ENCODE peak calls at places on chromosomes 16 and 17, in four cellular contexts. One of them, this sample, is unnamed.

GRCh38 chr17:21242780-21243515 is 10.3 kb downstream of the NATD1 start:
- DNase-seq in K562: no peak
- DNase-seq in SK-N-SH: no peak
- DNase-seq in H1: no peak
- DNase-seq in this sample: no peak

GRCh38 chr17:81583589-81584337 is 31.6 kb upstream of the FAAP100 start:
- DNase-seq in K562: no peak
- DNase-seq in H1: no peak
- DNase-seq in SK-N-SH: no peak
- DNase-seq in this sample: no peak

GRCh38 chr17:22692066-22692800 is 999.9 kb downstream of the KCNJ18 start:
- DNase-seq in H1: no peak
- DNase-seq in K562: no peak
- DNase-seq in SK-N-SH: no peak
- DNase-seq in this sample: no peak

GRCh38 chr17:80247561-80247960 is 13.1 kb upstream of the RNF213 start:
- DNase-seq in K562: no peak
- DNase-seq in SK-N-SH: peak
- DNase-seq in H1: no peak
- DNase-seq in this sample: no peak

GRCh38 chr17:9062399-9062902 is 41.1 kb downstream of the NTN1 start:
- DNase-seq in SK-N-SH: no peak
- DNase-seq in K562: no peak
- DNase-seq in H1: no peak
- DNase-seq in this sample: no peak

GRCh38 chr17:62652251-62653001 is 25.0 kb downstream of the MRC2 start:
- DNase-seq in K562: no peak
- DNase-seq in SK-N-SH: peak
- DNase-seq in H1: peak
- DNase-seq in this sample: peak

GRCh38 chr17:36947922-36948716 is 635 bp upstream of the AATF start:
- DNase-seq in SK-N-SH: no peak
- DNase-seq in K562: no peak
- DNase-seq in H1: no peak
- DNase-seq in this sample: no peak

GRCh38 chr16:74811911-74812310 is 37.3 kb upstream of the FA2H start:
- DNase-seq in K562: no peak
- DNase-seq in SK-N-SH: no peak
- DNase-seq in H1: no peak
- DNase-seq in this sample: no peak

GRCh38 chr16:58196898-58197313 is 1.0 kb downstream of the CSNK2A2 start:
- DNase-seq in H1: no peak
- DNase-seq in SK-N-SH: peak
- DNase-seq in K562: no peak
- DNase-seq in this sample: no peak

GRCh38 chr17:49362723-49363117 is 670 bp upstream of the ZNF652 start:
- DNase-seq in SK-N-SH: no peak
- DNase-seq in K562: no peak
- DNase-seq in H1: no peak
- DNase-seq in this sample: no peak

GRCh38 chr17:73455050-73455687 is 143.4 kb upstream of the CDC42EP4 start:
- DNase-seq in H1: no peak
- DNase-seq in K562: no peak
- DNase-seq in SK-N-SH: peak
- DNase-seq in this sample: no peak

GRCh38 chr17:40451420-40451819 is 8.2 kb downstream of the IGFBP4 start:
- DNase-seq in SK-N-SH: peak
- DNase-seq in H1: no peak
- DNase-seq in K562: no peak
- DNase-seq in this sample: no peak

GRCh38 chr17:60089097-60089844 is 10.6 kb upstream of the HEATR6 start:
- DNase-seq in K562: peak
- DNase-seq in SK-N-SH: no peak
- DNase-seq in H1: no peak
- DNase-seq in this sample: no peak

GRCh38 chr17:35243459-35244204 is 760 bp downstream of the SLFN5 start:
- DNase-seq in H1: peak
- DNase-seq in SK-N-SH: peak
- DNase-seq in K562: no peak
- DNase-seq in this sample: peak

GRCh38 chr16:180101-180920 is at the start of gene HBQ1:
- DNase-seq in SK-N-SH: peak
- DNase-seq in H1: peak
- DNase-seq in K562: peak
- DNase-seq in this sample: peak

GRCh38 chr17:67262420-67262819 is 17.4 kb upstream of the HELZ start:
- DNase-seq in K562: no peak
- DNase-seq in SK-N-SH: no peak
- DNase-seq in H1: no peak
- DNase-seq in this sample: no peak

GRCh38 chr17:41627316-41628072 is 3.1 kb upstream of the KRT17 start:
- DNase-seq in SK-N-SH: no peak
- DNase-seq in H1: no peak
- DNase-seq in K562: no peak
- DNase-seq in this sample: no peak

GRCh38 chr16:69865701-69866100 is 85.4 kb upstream of the CLEC18A start:
- DNase-seq in H1: no peak
- DNase-seq in K562: peak
- DNase-seq in SK-N-SH: no peak
- DNase-seq in this sample: no peak

GRCh38 chr16:57952909-57953308 is 18.0 kb downstream of the CNGB1 start:
- DNase-seq in K562: no peak
- DNase-seq in H1: no peak
- DNase-seq in SK-N-SH: no peak
- DNase-seq in this sample: no peak

GRCh38 chr16:72400257-72401078 is 228.5 kb upstream of the PMFBP1 start:
- DNase-seq in SK-N-SH: peak
- DNase-seq in K562: peak
- DNase-seq in H1: peak
- DNase-seq in this sample: peak

GRCh38 chr16:35207059-35207999 is 1747.9 kb downstream of the TP53TG3F start:
- DNase-seq in K562: peak
- DNase-seq in SK-N-SH: peak
- DNase-seq in H1: no peak
- DNase-seq in this sample: no peak

GRCh38 chr16:85387171-85387507 is 226.0 kb upstream of the GSE1 start:
- DNase-seq in K562: no peak
- DNase-seq in H1: peak
- DNase-seq in SK-N-SH: no peak
- DNase-seq in this sample: peak

GRCh38 chr16:9906218-9906617 is 276.0 kb downstream of the GRIN2A start:
- DNase-seq in H1: no peak
- DNase-seq in SK-N-SH: no peak
- DNase-seq in K562: no peak
- DNase-seq in this sample: no peak

GRCh38 chr17:50440172-50440837 is 14.3 kb downstream of the ACSF2 start:
- DNase-seq in H1: no peak
- DNase-seq in SK-N-SH: no peak
- DNase-seq in K562: no peak
- DNase-seq in this sample: no peak

GRCh38 chr16:28283798-28284577 is 8.3 kb upstream of the SBK1 start:
- DNase-seq in SK-N-SH: peak
- DNase-seq in K562: no peak
- DNase-seq in H1: no peak
- DNase-seq in this sample: peak
- TF ChIP-seq USF2 in SK-N-SH: no peak
- TF ChIP-seq USF2 in K562: no peak
- TF ChIP-seq USF2 in H1: no peak
- TF ChIP-seq USF2 in this sample: no peak

DNA sequence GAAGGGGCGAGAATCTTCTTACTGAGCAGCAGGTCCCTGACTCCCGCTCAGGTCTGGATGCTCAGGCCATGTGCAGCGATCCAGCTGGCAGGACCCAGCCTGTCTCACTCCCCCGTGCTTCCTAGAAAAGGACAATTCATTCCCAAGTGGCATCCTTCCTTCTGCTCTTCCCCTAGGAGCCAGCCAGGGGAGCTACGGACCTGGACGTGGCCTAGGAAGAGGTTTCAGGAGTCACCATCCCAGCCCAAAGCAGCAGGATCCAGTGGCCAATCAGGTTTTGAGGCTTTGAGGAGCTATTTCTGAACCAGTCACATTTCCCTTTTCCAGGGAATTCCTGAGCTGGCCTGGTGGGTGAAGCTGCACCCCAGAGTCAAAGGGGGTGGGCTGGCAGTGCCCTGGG is 7.8 kb upstream of the CD79B start:
- DNase-seq in H1: no peak
- DNase-seq in SK-N-SH: no peak
- DNase-seq in K562: no peak
- DNase-seq in this sample: no peak
- TF ChIP-seq TEAD4 in H1: no peak
- TF ChIP-seq TEAD4 in SK-N-SH: no peak
- TF ChIP-seq TEAD4 in K562: no peak
- TF ChIP-seq TEAD4 in this sample: no peak

DNA sequence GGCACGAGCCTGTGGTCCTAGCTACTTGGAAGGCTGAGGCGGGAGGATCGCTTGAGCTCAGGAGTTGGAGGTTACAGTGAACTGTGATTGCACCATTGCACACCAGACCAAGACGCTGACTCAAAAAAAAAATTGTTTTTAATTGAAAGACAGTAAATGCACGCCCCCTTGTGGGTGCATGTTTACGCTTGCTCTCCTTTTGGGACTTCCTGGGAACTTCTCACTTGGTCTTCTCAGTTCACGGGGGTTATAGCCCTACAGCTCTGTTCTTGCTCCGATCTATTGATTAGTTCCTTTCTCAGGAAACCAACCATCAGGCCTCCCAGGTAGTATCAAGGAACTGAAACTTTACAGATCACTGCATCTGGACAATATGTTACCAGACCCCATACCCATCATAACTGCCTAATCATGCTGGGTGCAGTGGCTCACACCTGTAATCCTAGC is 14.2 kb upstream of the RIPOR1 start:
- DNase-seq in K562: peak
- DNase-seq in SK-N-SH: peak
- DNase-seq in H1: peak
- DNase-seq in this sample: peak
- TF ChIP-seq USF2 in K562: no peak
- TF ChIP-seq USF2 in SK-N-SH: no peak
- TF ChIP-seq USF2 in H1: no peak
- TF ChIP-seq USF2 in this sample: no peak

DNA sequence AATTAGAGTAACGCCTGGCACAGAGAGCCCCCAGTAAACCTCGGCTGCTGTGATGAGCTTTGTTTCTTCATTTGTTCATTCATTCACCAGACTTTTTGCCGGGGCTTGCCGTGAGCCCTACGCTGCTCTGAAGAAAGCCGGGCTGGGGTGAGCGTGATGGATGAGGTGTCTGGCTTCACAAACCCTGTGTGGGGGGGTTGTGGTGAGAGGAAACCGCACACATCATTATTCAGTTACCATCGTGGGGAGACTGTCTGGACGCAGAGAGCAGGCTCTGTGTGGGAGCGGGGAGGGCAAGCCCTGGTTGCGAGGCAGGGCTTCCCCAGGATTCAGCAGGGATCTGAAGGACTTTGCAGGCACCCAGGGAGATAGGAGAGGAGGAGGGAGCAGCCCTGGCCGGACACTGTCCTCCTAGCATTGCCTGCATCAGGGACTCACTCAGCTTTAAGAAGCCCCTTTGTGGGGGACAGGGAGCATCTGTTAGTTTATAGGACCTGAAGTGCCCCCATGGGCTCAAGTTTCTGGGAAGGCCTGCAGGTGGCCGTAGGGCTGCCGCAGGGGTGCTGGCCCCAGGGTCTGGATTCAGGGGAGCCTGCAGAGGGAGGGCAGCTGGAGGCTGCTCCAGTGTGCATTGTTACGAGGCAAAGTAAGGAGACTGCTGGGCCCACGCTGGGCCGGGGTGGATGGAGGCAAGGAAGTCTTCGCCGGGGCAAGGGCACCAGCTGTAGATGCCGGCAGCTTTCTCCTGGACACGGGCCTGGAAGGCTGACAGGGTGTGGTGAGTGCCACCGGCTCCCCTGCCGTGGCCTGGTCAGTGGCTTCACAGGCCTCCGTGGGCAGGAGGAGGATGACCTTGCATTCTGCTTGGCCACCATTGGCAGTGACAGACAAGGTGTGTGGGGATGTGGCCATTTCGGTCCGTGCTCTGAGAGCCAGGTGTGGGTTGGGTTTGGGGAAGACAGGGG is 334.5 kb downstream of the SEC14L1 start:
- DNase-seq in SK-N-SH: no peak
- DNase-seq in H1: no peak
- DNase-seq in K562: no peak
- DNase-seq in this sample: no peak
- TF ChIP-seq TEAD4 in SK-N-SH: no peak
- TF ChIP-seq TEAD4 in H1: no peak
- TF ChIP-seq TEAD4 in K562: no peak
- TF ChIP-seq TEAD4 in this sample: no peak

DNA sequence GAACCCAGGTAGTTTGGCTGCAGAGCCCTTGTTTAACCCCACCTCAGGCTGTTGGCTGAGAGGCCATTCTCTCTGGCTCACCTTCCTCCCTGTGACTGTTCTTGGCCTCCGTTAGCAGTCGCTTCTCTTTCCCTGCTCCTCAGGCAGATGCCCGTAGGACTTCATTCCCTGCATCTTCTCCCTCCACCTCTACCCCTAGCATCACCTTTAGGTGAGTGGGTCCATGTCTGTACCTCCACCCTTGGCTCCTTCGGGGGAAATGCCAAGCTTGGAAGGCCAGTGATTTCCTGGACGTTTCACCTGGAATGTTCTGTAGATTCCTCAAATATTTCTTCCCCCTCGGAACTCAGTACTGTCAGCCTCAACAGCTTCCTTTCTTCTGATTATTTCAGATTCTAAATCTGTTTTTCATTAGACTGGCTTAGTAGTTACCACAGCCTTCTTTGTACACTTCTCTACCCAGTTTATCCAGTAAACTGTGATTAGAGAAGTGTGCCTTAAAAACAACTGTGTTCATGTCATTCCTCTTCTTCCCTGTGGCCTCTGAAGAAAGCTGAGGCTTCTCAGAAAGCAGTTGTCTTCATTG is 227.9 kb downstream of the MSI2 start:
- DNase-seq in H1: no peak
- DNase-seq in K562: no peak
- DNase-seq in SK-N-SH: no peak
- DNase-seq in this sample: no peak
- TF ChIP-seq USF2 in H1: no peak
- TF ChIP-seq USF2 in K562: no peak
- TF ChIP-seq USF2 in SK-N-SH: no peak
- TF ChIP-seq USF2 in this sample: no peak